ENCODE peak calls at places on chromosome 9, in seven cellular contexts. G is esophagus muscularis mucosa, C is neural progenitor cell, P is GM23248, F is neuronal stem cell, U is cardiac muscle cell, L is PC-9. D is an unnamed sample. For H3K4me1 and H3K9me3, the result is how much of the 10 kb centered on the place peaks cover.

GRCh38 chr9:91816356-91816755 is 133.7 kb downstream of the ROR2 start:
- DNase-seq in P (no peak), G (no peak), F (no peak), U (no peak), L (no peak), C (no peak), D (no peak)

GRCh38 chr9:76987594-76988200 is 31.8 kb upstream of the FOXB2 start:
- DNase-seq in G (no peak), F (no peak), C (peak), U (peak), L (no peak), P (peak), D (peak)

GRCh38 chr9:2158111-2158610 is 143.0 kb downstream of the SMARCA2 start:
- DNase-seq in L (peak), C (peak), P (peak), U (peak), F (no peak), G (no peak), D (peak)

GRCh38 chr9:14687042-14687719 is 6.1 kb downstream of the ZDHHC21 start:
- DNase-seq in L (no peak), P (peak), F (no peak), U (peak), C (no peak), G (no peak), D (no peak)

GRCh38 chr9:81234924-81235610 is 454.3 kb downstream of the TLE1 start:
- DNase-seq in L (no peak), G (no peak), C (peak), U (no peak), F (no peak), P (no peak), D (no peak)

GRCh38 chr9:131815971-131816873 is 76.3 kb upstream of the RAPGEF1 start:
- DNase-seq in L (no peak), C (no peak), F (no peak), P (peak), U (no peak), G (no peak), D (peak)

GRCh38 chr9:4662989-4663792 is 1.1 kb downstream of the PLPP6 start:
- DNase-seq in G (no peak), C (peak), F (no peak), P (peak), U (no peak), L (peak), D (no peak)

GRCh38 chr9:19922476-19923118 is 133.8 kb upstream of the SLC24A2 start:
- DNase-seq in C (peak), F (peak), G (no peak), P (peak), U (peak), L (no peak), D (peak)

GRCh38 chr9:100379862-100380261 is 27.1 kb upstream of the TEX10 start:
- DNase-seq in F (no peak), L (no peak), C (no peak), P (peak), U (peak), G (no peak), D (no peak)

GRCh38 chr9:112890106-112891081 is at the start of gene SLC46A2:
- DNase-seq in C (peak), U (no peak), L (no peak), P (peak), F (no peak), G (no peak), D (no peak)

GRCh38 chr9:70136632-70137031 is 93.0 kb downstream of the MAMDC2 start:
- DNase-seq in L (no peak), F (no peak), G (no peak), U (peak), P (peak), C (no peak), D (no peak)

GRCh38 chr9:124353811-124354274 is 61.4 kb downstream of the PSMB7 start:
- DNase-seq in C (no peak), L (no peak), F (no peak), G (no peak), U (peak), P (peak), D (no peak)

DNA sequence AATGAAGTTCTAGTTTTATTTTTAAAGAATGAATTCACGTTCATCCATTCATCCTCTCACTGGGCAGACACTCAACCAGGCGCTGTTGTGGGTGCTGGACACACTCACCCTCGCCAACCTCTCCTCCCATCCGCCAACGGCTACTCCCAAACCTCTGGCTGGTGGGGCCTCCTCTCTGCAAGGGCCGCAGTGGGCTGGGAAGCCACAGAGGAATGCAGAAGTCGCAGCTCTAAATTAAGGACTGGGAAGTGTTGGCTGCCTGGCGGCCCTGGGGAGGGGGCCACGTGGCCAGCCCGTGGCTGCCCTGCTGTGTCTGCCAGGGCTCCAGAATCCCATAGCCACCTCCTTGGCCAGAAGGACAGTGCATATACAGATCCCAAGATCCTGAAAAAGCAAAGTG is 6.8 kb downstream of the SUSD3 start:
- DNase-seq in U (no peak), L (no peak), F (no peak), G (no peak), C (no peak), P (no peak), D (no peak)
- H3K4me1 ChIP-seq in U (under half), L (under half), F (under half), G (under half), C (under half), P (under half), D (under half)

DNA sequence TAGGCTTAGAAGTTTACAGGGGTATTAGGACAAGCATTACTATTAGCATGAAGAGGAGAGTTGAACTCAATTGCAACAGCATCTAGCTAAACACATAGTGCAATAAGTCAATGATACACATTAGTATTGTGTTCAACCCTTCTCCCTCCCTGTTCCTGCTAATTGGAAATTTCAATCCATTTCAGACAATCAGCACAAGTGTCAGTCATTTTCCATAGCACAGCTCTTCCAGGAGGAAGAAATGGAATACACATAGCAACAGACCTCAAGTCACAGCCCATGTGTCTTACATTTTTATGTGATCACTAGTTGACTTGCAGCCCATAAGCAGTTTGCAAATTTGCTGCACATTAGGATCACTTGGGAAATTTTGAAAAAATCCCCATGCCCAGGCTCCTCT is 636.9 kb downstream of the TLE4 start:
- DNase-seq in L (no peak), C (no peak), U (no peak), G (no peak), F (no peak), P (no peak), D (no peak)
- H3K9me3 ChIP-seq in L (under half), C (under half), U (under half), G (under half), F (under half), P (under half), D (under half)

GRCh38 chr9:95071925-95072324 is 245.6 kb downstream of the FANCC start:
- DNase-seq in F (no peak), U (no peak), C (no peak), L (no peak), P (no peak), G (no peak), D (no peak)
- H3K4me1 ChIP-seq in F (under half), U (under half), C (under half), L (under half), P (under half), G (half or more), D (under half)

GRCh38 chr9:23907343-23907742 is 81.3 kb upstream of the ELAVL2 start:
- DNase-seq in L (no peak), C (no peak), F (no peak), P (no peak), U (no peak), G (no peak), D (no peak)
- H3K9me3 ChIP-seq in L (under half), C (under half), F (under half), P (under half), U (under half), G (under half), D (under half)

GRCh38 chr9:116275418-116276295 is 122.1 kb downstream of the PAPPA start:
- DNase-seq in U (peak), F (no peak), L (no peak), G (no peak), P (peak), C (no peak), D (no peak)
- H3K4me1 ChIP-seq in U (under half), F (under half), L (under half), G (under half), P (under half), C (half or more), D (under half)

GRCh38 chr9:38183994-38184568 is 115.1 kb upstream of the SHB start:
- DNase-seq in G (no peak), L (no peak), U (peak), P (peak), F (no peak), C (no peak), D (peak)
- H3K9me3 ChIP-seq in G (under half), L (under half), U (under half), P (under half), F (under half), C (under half), D (under half)